ENCODE peak calls at places on chromosomes 12 and 14, in six cellular contexts. M is DND-41, Y is cardiac muscle cell, V is IMR-90, R is uterus, Z is PC-3. S is an unnamed sample. For H3K27me3, the result is how much of the 10 kb centered on the place peaks cover.

GRCh38 chr12:52151153-52151858 is 40.5 kb downstream of the KRT80 start:
- DNase-seq in M (no peak), Y (no peak), V (no peak), R (no peak), Z (no peak), S (no peak)

GRCh38 chr12:38771871-38772270 is 133.5 kb downstream of the CPNE8 start:
- DNase-seq in M (peak), Y (peak), V (no peak), R (no peak), Z (no peak), S (no peak)

GRCh38 chr14:32073537-32074189 is 3.4 kb upstream of the ARHGAP5 start:
- DNase-seq in M (peak), Y (peak), V (peak), R (no peak), Z (peak), S (no peak)

GRCh38 chr14:23252420-23253333 is 14.9 kb downstream of the RNF212B start:
- DNase-seq in M (no peak), Y (no peak), V (no peak), R (no peak), Z (no peak), S (no peak)

GRCh38 chr12:100842156-100842555 is 47.6 kb downstream of the ANO4 start:
- DNase-seq in M (peak), Y (no peak), V (no peak), R (no peak), Z (no peak), S (no peak)

GRCh38 chr14:67359319-67359774 is 257 bp downstream of the ATP6V1D start:
- DNase-seq in M (no peak), Y (peak), V (peak), R (no peak), Z (peak), S (no peak)

GRCh38 chr12:107320031-107320928 is 226.9 kb upstream of the CRY1 start:
- DNase-seq in M (peak), Y (peak), V (peak), R (no peak), Z (peak), S (peak)

GRCh38 chr12:79373896-79374499 is 316.8 kb downstream of the PAWR start:
- DNase-seq in M (peak), Y (peak), V (peak), R (no peak), Z (peak), S (no peak)

GRCh38 chr14:90692826-90693225 is 123.4 kb downstream of the TTC7B start:
- DNase-seq in M (no peak), Y (no peak), V (peak), R (no peak), Z (no peak), S (no peak)

GRCh38 chr12:74339211-74339610 is 198.4 kb upstream of the ATXN7L3B start:
- DNase-seq in M (no peak), Y (no peak), V (no peak), R (no peak), Z (no peak), S (no peak)

GRCh38 chr12:93042684-93043083 is 113.6 kb upstream of the EEA1 start:
- DNase-seq in M (no peak), Y (no peak), V (no peak), R (no peak), Z (no peak), S (no peak)

GRCh38 chr12:47909839-47910465 is 5.2 kb upstream of the VDR start:
- DNase-seq in M (no peak), Y (peak), V (no peak), R (no peak), Z (no peak), S (no peak)

GRCh38 chr14:53347046-53347445 is 193.9 kb upstream of the DDHD1 start:
- DNase-seq in M (no peak), Y (no peak), V (no peak), R (no peak), Z (no peak), S (no peak)

GRCh38 chr12:120538281-120539156 is 4.4 kb downstream of the RNF10 start:
- DNase-seq in M (no peak), Y (peak), V (peak), R (peak), Z (peak), S (no peak)

GRCh38 chr12:1947081-1947480 is 28.6 kb upstream of the CACNA2D4 start:
- DNase-seq in M (no peak), Y (peak), V (peak), R (no peak), Z (no peak), S (no peak)

GRCh38 chr12:38905480-38906351 is at the start of gene CPNE8:
- DNase-seq in M (no peak), Y (peak), V (no peak), R (peak), Z (peak), S (peak)

DNA sequence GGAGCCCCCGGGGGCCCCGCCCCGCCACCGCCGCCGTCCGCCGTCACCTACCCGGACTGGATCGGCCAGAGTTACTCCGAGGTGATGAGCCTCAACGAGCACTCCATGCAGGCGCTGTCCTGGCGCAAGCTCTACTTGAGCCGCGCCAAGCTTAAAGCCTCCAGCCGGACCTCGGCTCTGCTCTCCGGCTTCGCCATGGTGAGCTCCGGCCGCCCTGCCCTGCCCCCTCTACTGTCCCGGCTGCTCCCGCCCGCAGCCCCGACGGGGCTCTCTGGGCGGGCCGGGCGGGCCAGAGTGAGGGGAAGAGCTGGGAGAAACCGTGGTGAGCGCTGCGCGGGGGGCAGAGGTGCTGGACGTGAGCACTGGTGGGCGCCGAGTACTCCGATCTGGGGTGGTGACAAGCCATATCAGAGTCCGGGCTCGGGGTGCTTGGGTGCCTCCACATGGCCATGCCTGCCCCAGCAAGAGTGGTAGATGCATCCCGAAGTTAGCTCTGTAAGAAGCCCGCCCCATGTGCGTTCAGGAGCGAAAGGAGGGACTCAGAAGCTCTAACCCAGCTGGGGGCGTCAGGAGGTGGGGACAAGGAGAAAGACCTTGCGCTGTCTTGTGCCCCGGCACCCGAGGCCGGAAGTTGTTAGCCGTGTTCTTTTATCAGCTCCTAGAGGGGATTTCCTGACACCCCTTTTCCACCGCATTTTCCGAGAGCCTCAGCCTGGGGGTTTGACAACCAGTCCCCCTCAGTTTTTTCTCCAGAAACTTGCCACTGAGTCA is 708 bp downstream of the ORAI1 start:
- DNase-seq in M (peak), Y (peak), V (peak), R (peak), Z (peak), S (peak)
- TF ChIP-seq CTCF in M (peak), Y (no peak), V (peak), R (no peak), Z (peak), S (peak)

DNA sequence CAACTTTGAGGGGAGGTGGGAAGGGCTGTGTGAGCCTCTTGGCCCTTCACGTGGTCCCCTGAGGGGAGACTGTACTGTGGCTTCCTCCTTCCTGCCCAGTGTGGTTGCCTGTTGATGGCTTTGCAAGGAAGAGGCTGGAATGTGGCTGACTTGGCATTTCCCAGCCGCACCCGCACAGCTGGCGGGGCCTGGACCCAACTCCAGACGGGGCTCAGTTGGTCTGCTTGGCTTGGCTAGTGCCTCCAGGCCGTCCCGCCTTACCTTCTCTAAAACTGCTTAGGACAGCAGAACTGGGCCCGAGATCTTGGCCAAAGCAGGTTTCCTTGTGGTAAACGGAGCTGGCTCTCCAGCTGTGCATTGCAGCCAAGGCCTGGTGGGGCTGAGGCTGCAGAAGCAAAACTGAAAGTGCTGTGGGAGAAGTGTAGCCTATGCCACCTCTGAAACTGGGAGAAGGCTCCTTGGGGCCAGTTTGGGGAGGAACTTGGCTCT is 139.5 kb downstream of the SMOC1 start:
- DNase-seq in M (peak), Y (peak), V (peak), R (peak), Z (no peak), S (no peak)
- H3K27me3 ChIP-seq in M (under half), Y (under half), V (under half), R (under half), Z (half or more), S (under half)

GRCh38 chr14:51453869-51454268 is 197.8 kb upstream of the FRMD6 start:
- DNase-seq in M (no peak), Y (no peak), V (no peak), R (no peak), Z (no peak), S (no peak)
- H3K27ac ChIP-seq in M (no peak), Y (no peak), V (no peak), R (no peak), Z (no peak), S (no peak)

DNA sequence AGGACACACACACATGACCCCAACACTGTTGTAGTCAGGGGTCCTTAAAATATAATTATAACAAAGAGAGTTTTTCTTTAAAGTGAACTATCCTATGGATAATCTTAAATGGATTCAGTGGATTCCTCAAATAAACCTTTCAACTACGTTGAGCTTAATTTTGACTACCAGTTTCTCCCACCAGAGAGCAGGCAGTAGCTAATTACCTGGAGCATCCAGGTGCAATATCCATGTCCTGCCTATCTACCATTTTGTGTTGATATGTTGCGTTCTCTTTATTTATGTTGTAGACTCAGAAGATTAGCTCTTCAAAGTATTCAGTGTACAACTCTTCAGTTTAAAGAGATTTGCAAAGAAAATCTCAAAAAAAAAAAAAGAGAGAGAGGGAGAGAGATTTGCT is 127.2 kb upstream of the GZMB start:
- DNase-seq in M (no peak), Y (no peak), V (no peak), R (no peak), Z (no peak), S (no peak)
- TF ChIP-seq CTCF in M (no peak), Y (no peak), V (no peak), R (no peak), Z (no peak), S (no peak)

GRCh38 chr12:5044420-5045295 is 979 bp downstream of the KCNA5 start:
- DNase-seq in M (no peak), Y (no peak), V (no peak), R (no peak), Z (no peak), S (no peak)
- H3K27me3 ChIP-seq in M (under half), Y (under half), V (half or more), R (under half), Z (under half), S (under half)

DNA sequence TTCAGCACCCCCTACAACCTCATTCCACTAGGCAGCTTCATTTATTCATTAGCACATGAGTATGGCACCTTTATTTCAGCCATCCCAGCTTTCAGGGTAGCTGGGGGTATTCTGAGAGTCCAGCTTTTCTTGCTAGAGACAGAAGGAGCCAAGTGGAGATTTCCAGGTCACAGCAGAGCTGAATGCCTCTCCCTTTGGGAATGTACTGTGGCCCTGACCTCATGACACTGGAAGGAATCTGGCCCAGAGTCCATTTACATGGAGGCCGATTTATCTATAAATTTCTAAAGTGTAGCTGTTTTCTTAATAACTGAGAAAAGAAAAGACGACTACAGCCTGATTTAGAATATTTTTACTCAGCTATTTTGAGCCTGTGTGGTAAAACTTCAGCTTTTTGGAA is 47.2 kb upstream of the JDP2 start:
- DNase-seq in M (no peak), Y (no peak), V (no peak), R (no peak), Z (no peak), S (no peak)
- H3K27ac ChIP-seq in M (no peak), Y (peak), V (no peak), R (no peak), Z (no peak), S (no peak)

DNA sequence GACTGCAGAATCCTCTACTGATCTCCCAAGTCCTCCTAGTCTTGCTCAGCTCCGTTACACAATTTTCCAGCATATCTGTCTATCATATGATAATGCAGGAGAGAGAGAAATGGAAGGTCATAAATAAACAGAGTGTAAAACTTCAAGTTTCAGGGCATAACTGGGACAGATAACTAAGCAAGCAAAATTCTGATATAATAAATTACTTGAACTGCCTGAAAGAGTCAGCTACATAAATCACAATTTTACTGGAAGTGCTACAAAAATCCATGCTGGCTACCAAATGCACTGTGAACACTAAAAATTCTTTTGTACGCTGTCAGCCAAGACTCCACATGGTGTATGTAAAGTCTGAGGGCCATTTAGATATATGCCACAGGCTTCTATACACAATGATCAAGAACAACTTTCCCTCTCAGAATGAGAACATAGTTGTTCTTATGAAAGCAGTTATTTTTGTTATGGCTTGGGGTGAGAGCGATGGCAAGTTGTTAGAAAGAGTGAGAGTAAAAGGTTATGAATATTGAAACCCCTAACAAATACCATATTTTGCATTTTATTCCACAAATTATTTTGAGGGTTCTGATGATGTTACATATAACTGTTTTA is 41.1 kb downstream of the GRIP1 start:
- DNase-seq in M (no peak), Y (no peak), V (no peak), R (no peak), Z (no peak), S (no peak)
- TF ChIP-seq CTCF in M (no peak), Y (no peak), V (no peak), R (no peak), Z (no peak), S (no peak)

DNA sequence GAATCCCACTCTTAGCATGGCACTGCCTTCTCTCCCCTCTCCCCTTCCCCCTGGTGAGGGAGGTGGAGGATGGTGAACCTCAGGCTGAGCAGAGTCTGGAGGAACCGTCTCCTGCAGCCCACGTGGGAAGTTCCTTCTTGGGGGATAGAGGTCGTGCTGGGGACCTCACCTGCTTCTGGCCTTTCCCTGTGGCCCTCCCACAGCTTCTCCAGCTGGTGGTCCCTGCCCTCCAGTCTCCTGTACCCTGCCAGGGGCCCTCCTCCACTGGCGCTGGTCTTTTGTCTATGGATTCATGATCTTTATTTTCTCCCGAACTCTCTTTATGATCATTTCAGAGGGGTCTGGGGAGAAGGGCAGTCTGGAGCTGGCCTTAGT is 9.0 kb upstream of the MTA1 start:
- DNase-seq in M (no peak), Y (no peak), V (no peak), R (no peak), Z (no peak), S (no peak)
- H3K27me3 ChIP-seq in M (under half), Y (under half), V (under half), R (under half), Z (under half), S (under half)

DNA sequence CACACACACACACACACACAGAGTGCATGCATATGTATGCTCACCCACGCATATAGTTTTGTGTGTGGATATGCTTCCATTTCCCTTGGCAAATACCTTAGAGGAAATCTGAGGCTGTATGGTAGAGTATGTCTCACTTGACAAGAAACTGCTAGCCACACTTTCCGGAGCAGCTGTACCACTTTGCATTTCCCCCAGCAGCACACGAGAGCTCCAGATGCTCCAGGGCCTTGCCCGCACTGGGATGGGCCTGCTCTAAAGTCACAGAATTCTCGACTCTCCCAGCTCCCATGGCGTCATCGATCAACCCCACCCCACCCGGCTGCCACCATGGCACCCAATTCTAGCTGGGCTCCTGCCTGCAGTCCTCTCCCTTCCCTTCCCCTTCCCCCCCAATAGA is 21.9 kb downstream of the CLMN start:
- DNase-seq in M (no peak), Y (no peak), V (no peak), R (no peak), Z (no peak), S (no peak)
- H3K27ac ChIP-seq in M (no peak), Y (no peak), V (no peak), R (no peak), Z (no peak), S (no peak)

GRCh38 chr14:97411938-97412612 is 614.9 kb downstream of the VRK1 start:
- DNase-seq in M (no peak), Y (no peak), V (no peak), R (no peak), Z (no peak), S (no peak)

GRCh38 chr14:97412933-97413574 is 615.9 kb downstream of the VRK1 start:
- DNase-seq in M (no peak), Y (no peak), V (no peak), R (no peak), Z (no peak), S (no peak)

GRCh38 chr14:97408503-97408902 is 611.3 kb downstream of the VRK1 start:
- DNase-seq in M (no peak), Y (no peak), V (no peak), R (no peak), Z (no peak), S (no peak)

GRCh38 chr14:97408937-97409860 is 612.0 kb downstream of the VRK1 start:
- DNase-seq in M (peak), Y (no peak), V (no peak), R (no peak), Z (no peak), S (no peak)

DNA sequence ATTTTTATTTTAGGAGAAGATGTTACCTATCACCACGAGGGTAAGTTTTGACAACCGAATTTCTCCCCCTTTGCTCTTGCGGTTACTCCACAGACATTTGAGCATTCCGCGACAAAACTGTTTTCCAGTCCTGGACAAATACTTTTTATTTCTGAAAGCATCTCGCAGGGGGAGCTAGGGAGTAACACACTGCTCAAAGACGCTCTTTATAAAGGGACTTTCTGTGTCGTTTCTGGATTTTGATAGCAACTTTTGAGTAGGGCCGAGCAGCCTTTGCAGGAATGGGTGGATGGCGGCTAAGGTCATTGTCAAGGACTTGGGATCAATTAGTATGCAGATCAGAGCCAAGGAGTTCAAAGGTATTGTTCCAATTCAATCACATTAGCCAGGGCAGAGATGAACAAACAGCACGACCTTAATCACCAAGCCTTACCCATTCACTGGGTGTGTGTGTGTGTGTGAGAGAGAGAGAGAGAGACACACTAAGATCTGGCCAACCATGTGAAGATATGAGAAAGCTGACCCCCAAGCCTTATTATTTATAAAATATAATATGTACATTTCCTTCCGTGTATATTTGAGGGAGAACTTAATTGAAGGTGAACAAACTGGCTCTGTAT is 613.6 kb downstream of the VRK1 start:
- DNase-seq in M (no peak), Y (no peak), V (no peak), R (no peak), Z (peak), S (no peak)
- TF ChIP-seq CTCF in M (no peak), Y (no peak), V (no peak), R (no peak), Z (peak), S (peak)

S was measured in CD4-positive, alpha-beta T cell.